ENCODE peak calls at places on chromosomes 4 and X, in six cellular contexts. One of them, this sample, is unnamed.

GRCh38 chrX:94961730-94962129 is 1287.7 kb downstream of the FAM133A start:
- DNase-seq in thoracic aorta: no peak
- DNase-seq in substantia nigra: no peak
- DNase-seq in MM.1S: peak; percentile 10
- DNase-seq in neuronal stem cell: no peak
- DNase-seq in OCI-LY7: no peak
- DNase-seq in this sample: peak; percentile 72

GRCh38 chr4:139767585-139767984 is 102.0 kb downstream of the MGST2 start:
- DNase-seq in MM.1S: no peak
- DNase-seq in OCI-LY7: no peak
- DNase-seq in neuronal stem cell: no peak
- DNase-seq in thoracic aorta: no peak
- DNase-seq in substantia nigra: no peak
- DNase-seq in this sample: no peak

GRCh38 chr4:8255698-8256441 is 13.7 kb upstream of the HTRA3 start:
- DNase-seq in thoracic aorta: no peak
- DNase-seq in OCI-LY7: no peak
- DNase-seq in substantia nigra: no peak
- DNase-seq in MM.1S: no peak
- DNase-seq in neuronal stem cell: no peak
- DNase-seq in this sample: no peak

GRCh38 chrX:139106111-139106510 is 394.6 kb upstream of the FGF13 start:
- DNase-seq in OCI-LY7: no peak
- DNase-seq in neuronal stem cell: no peak
- DNase-seq in thoracic aorta: no peak
- DNase-seq in substantia nigra: no peak
- DNase-seq in MM.1S: no peak
- DNase-seq in this sample: no peak

GRCh38 chrX:153725039-153725831 is 579 bp downstream of the ABCD1 start:
- DNase-seq in OCI-LY7: peak; percentile 36
- DNase-seq in substantia nigra: no peak
- DNase-seq in neuronal stem cell: no peak
- DNase-seq in thoracic aorta: no peak
- DNase-seq in MM.1S: no peak
- DNase-seq in this sample: no peak

GRCh38 chrX:28177202-28177601 is 196.0 kb upstream of the DCAF8L1 start:
- DNase-seq in MM.1S: no peak
- DNase-seq in thoracic aorta: no peak
- DNase-seq in neuronal stem cell: no peak
- DNase-seq in OCI-LY7: peak; percentile 0
- DNase-seq in substantia nigra: no peak
- DNase-seq in this sample: no peak

GRCh38 chr4:57094482-57095223 is 15.5 kb downstream of the IGFBP7 start:
- DNase-seq in thoracic aorta: no peak
- DNase-seq in substantia nigra: no peak
- DNase-seq in neuronal stem cell: no peak
- DNase-seq in MM.1S: no peak
- DNase-seq in OCI-LY7: no peak
- DNase-seq in this sample: no peak

GRCh38 chr4:140176735-140177134 is 22.8 kb upstream of the MAML3 start:
- DNase-seq in thoracic aorta: no peak
- DNase-seq in OCI-LY7: no peak
- DNase-seq in neuronal stem cell: no peak
- DNase-seq in MM.1S: no peak
- DNase-seq in substantia nigra: no peak
- DNase-seq in this sample: no peak

GRCh38 chrX:298993-299392 is 17.8 kb downstream of the PLCXD1 start:
- DNase-seq in neuronal stem cell: no peak
- DNase-seq in thoracic aorta: no peak
- DNase-seq in OCI-LY7: no peak
- DNase-seq in MM.1S: no peak
- DNase-seq in substantia nigra: no peak
- DNase-seq in this sample: no peak

GRCh38 chr4:123415977-123416376 is 19.4 kb downstream of the SPRY1 start:
- DNase-seq in thoracic aorta: no peak
- DNase-seq in substantia nigra: no peak
- DNase-seq in OCI-LY7: no peak
- DNase-seq in MM.1S: no peak
- DNase-seq in neuronal stem cell: no peak
- DNase-seq in this sample: no peak

GRCh38 chr4:117491531-117491930 is 406.2 kb upstream of the TRAM1L1 start:
- DNase-seq in OCI-LY7: no peak
- DNase-seq in thoracic aorta: no peak
- DNase-seq in neuronal stem cell: no peak
- DNase-seq in substantia nigra: no peak
- DNase-seq in MM.1S: no peak
- DNase-seq in this sample: no peak

GRCh38 chrX:1389993-1390285 is 2.0 kb downstream of the SLC25A6 start:
- DNase-seq in substantia nigra: no peak
- DNase-seq in thoracic aorta: no peak
- DNase-seq in OCI-LY7: no peak
- DNase-seq in neuronal stem cell: no peak
- DNase-seq in MM.1S: no peak
- DNase-seq in this sample: no peak

GRCh38 chr4:95059630-95060029 is 301.9 kb downstream of the BMPR1B start:
- DNase-seq in OCI-LY7: no peak
- DNase-seq in substantia nigra: no peak
- DNase-seq in thoracic aorta: no peak
- DNase-seq in MM.1S: no peak
- DNase-seq in neuronal stem cell: no peak
- DNase-seq in this sample: no peak

GRCh38 chr4:174873931-174874330 is 44.2 kb upstream of the ADAM29 start:
- DNase-seq in MM.1S: peak; percentile 31
- DNase-seq in OCI-LY7: peak; percentile 85
- DNase-seq in substantia nigra: no peak
- DNase-seq in neuronal stem cell: peak; percentile 3
- DNase-seq in thoracic aorta: no peak
- DNase-seq in this sample: no peak

GRCh38 chr4:168759959-168760527 is 250.0 kb downstream of the CBR4 start:
- DNase-seq in MM.1S: no peak
- DNase-seq in substantia nigra: no peak
- DNase-seq in OCI-LY7: no peak
- DNase-seq in neuronal stem cell: no peak
- DNase-seq in thoracic aorta: no peak
- DNase-seq in this sample: no peak

GRCh38 chr4:40350627-40351227 is 15.6 kb downstream of the CHRNA9 start:
- DNase-seq in neuronal stem cell: no peak
- DNase-seq in substantia nigra: no peak
- DNase-seq in MM.1S: no peak
- DNase-seq in thoracic aorta: no peak
- DNase-seq in OCI-LY7: peak; percentile 22
- DNase-seq in this sample: no peak

GRCh38 chr4:8697826-8698225 is 105.3 kb downstream of the CPZ start:
- DNase-seq in OCI-LY7: no peak
- DNase-seq in substantia nigra: no peak
- DNase-seq in neuronal stem cell: no peak
- DNase-seq in MM.1S: no peak
- DNase-seq in thoracic aorta: no peak
- DNase-seq in this sample: no peak

GRCh38 chr4:180828455-180829018 is 1414.7 kb upstream of the TENM3 start:
- DNase-seq in neuronal stem cell: peak; percentile 40
- DNase-seq in substantia nigra: peak; percentile 18
- DNase-seq in MM.1S: peak; percentile 44
- DNase-seq in OCI-LY7: peak; percentile 68
- DNase-seq in thoracic aorta: no peak
- DNase-seq in this sample: peak; percentile 63

GRCh38 chr4:183950536-183950935 is 45.4 kb downstream of the STOX2 start:
- DNase-seq in OCI-LY7: no peak
- DNase-seq in neuronal stem cell: no peak
- DNase-seq in substantia nigra: no peak
- DNase-seq in MM.1S: no peak
- DNase-seq in thoracic aorta: no peak
- DNase-seq in this sample: no peak

GRCh38 chr4:25223770-25224375 is 10.0 kb upstream of the PI4K2B start:
- DNase-seq in MM.1S: no peak
- DNase-seq in thoracic aorta: no peak
- DNase-seq in OCI-LY7: peak; percentile 57
- DNase-seq in neuronal stem cell: peak; percentile 47
- DNase-seq in substantia nigra: no peak
- DNase-seq in this sample: no peak

GRCh38 chr4:134043266-134043665 is 158.3 kb downstream of the PABPC4L start:
- DNase-seq in neuronal stem cell: no peak
- DNase-seq in thoracic aorta: no peak
- DNase-seq in substantia nigra: no peak
- DNase-seq in OCI-LY7: no peak
- DNase-seq in MM.1S: no peak
- DNase-seq in this sample: no peak

GRCh38 chr4:62204136-62204535 is 1004.0 kb downstream of the ADGRL3 start:
- DNase-seq in MM.1S: no peak
- DNase-seq in thoracic aorta: no peak
- DNase-seq in OCI-LY7: no peak
- DNase-seq in neuronal stem cell: no peak
- DNase-seq in substantia nigra: no peak
- DNase-seq in this sample: no peak

GRCh38 chrX:78199851-78200250 is 60.4 kb upstream of the TAF9B start:
- DNase-seq in thoracic aorta: no peak
- DNase-seq in OCI-LY7: peak; percentile 24
- DNase-seq in neuronal stem cell: no peak
- DNase-seq in substantia nigra: no peak
- DNase-seq in MM.1S: peak; percentile 36
- DNase-seq in this sample: no peak

GRCh38 chrX:72100824-72101351 is 30.8 kb downstream of the RTL5 start:
- DNase-seq in neuronal stem cell: no peak
- DNase-seq in thoracic aorta: no peak
- DNase-seq in OCI-LY7: no peak
- DNase-seq in substantia nigra: no peak
- DNase-seq in MM.1S: peak; percentile 58
- DNase-seq in this sample: no peak

GRCh38 chr4:5955201-5955821 is 62.4 kb upstream of the CRMP1 start:
- DNase-seq in substantia nigra: no peak
- DNase-seq in OCI-LY7: no peak
- DNase-seq in neuronal stem cell: no peak
- DNase-seq in MM.1S: no peak
- DNase-seq in thoracic aorta: no peak
- DNase-seq in this sample: no peak

GRCh38 chr4:138851626-138852443 is 163.7 kb upstream of the NOCT start:
- DNase-seq in neuronal stem cell: no peak
- DNase-seq in MM.1S: peak; percentile 17
- DNase-seq in OCI-LY7: no peak
- DNase-seq in substantia nigra: no peak
- DNase-seq in thoracic aorta: no peak
- DNase-seq in this sample: no peak

GRCh38 chr4:1402021-1402515 is 4.2 kb downstream of the NKX1-1 start:
- DNase-seq in OCI-LY7: no peak
- DNase-seq in MM.1S: no peak
- DNase-seq in neuronal stem cell: no peak
- DNase-seq in substantia nigra: no peak
- DNase-seq in thoracic aorta: no peak
- DNase-seq in this sample: no peak

GRCh38 chrX:31301203-31301602 is 229.4 kb upstream of the FTHL17 start:
- DNase-seq in substantia nigra: no peak
- DNase-seq in MM.1S: no peak
- DNase-seq in thoracic aorta: no peak
- DNase-seq in OCI-LY7: no peak
- DNase-seq in neuronal stem cell: no peak
- DNase-seq in this sample: no peak

GRCh38 chr4:180669637-180670036 is 1573.6 kb upstream of the TENM3 start:
- DNase-seq in MM.1S: no peak
- DNase-seq in OCI-LY7: no peak
- DNase-seq in neuronal stem cell: no peak
- DNase-seq in thoracic aorta: no peak
- DNase-seq in substantia nigra: no peak
- DNase-seq in this sample: no peak

GRCh38 chr4:5051692-5052423 is 578 bp downstream of the STK32B start:
- DNase-seq in OCI-LY7: no peak
- DNase-seq in substantia nigra: no peak
- DNase-seq in MM.1S: no peak
- DNase-seq in thoracic aorta: no peak
- DNase-seq in neuronal stem cell: peak; percentile 3
- DNase-seq in this sample: no peak

DNA sequence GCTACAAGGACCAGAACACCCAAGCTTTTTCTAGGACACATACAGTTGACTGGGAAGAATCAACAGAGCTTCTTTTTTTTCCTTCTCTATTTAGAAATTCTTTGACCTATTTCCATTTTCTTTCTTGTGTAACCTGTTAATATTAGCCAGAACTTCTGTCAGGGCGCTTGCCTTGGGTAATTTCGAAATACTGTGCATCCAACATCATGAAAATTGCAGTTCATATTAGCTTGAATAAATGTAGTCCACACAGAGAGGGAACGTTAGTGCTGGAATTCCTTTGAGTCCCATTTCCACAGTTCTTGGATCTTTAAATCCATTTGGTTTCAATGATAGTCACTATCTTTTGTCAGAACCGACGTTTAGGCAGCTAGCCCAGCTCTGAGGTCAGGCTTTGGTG is 141.8 kb downstream of the MXRA5 start:
- DNase-seq in thoracic aorta: no peak
- DNase-seq in neuronal stem cell: no peak
- DNase-seq in substantia nigra: no peak
- DNase-seq in OCI-LY7: no peak
- DNase-seq in MM.1S: no peak
- DNase-seq in this sample: no peak
- H3K27ac ChIP-seq in thoracic aorta: no peak overlapping the region
- H3K27ac ChIP-seq in neuronal stem cell: no peak overlapping the region
- H3K27ac ChIP-seq in substantia nigra: no peak overlapping the region
- H3K27ac ChIP-seq in OCI-LY7: no peak overlapping the region
- H3K27ac ChIP-seq in MM.1S: no peak overlapping the region
- H3K27ac ChIP-seq in this sample: no peak overlapping the region

GRCh38 chrX:22698151-22698550 is 301.6 kb upstream of the DDX53 start:
- DNase-seq in thoracic aorta: no peak
- DNase-seq in MM.1S: no peak
- DNase-seq in substantia nigra: no peak
- DNase-seq in neuronal stem cell: no peak
- DNase-seq in OCI-LY7: no peak
- DNase-seq in this sample: no peak

GRCh38 chrX:22699591-22700091 is 300.1 kb upstream of the DDX53 start:
- DNase-seq in substantia nigra: no peak
- DNase-seq in MM.1S: no peak
- DNase-seq in neuronal stem cell: no peak
- DNase-seq in OCI-LY7: no peak
- DNase-seq in thoracic aorta: no peak
- DNase-seq in this sample: peak; percentile 10
- H3K27ac ChIP-seq in substantia nigra: no peak overlapping the region
- H3K27ac ChIP-seq in MM.1S: no peak overlapping the region
- H3K27ac ChIP-seq in neuronal stem cell: no peak overlapping the region
- H3K27ac ChIP-seq in OCI-LY7: no peak overlapping the region
- H3K27ac ChIP-seq in thoracic aorta: peak overlapping the region; percentile 47
- H3K27ac ChIP-seq in this sample: no peak overlapping the region

GRCh38 chr4:55547918-55548317 is 1.2 kb upstream of the CLOCK start:
- DNase-seq in thoracic aorta: no peak
- DNase-seq in MM.1S: no peak
- DNase-seq in neuronal stem cell: no peak
- DNase-seq in OCI-LY7: no peak
- DNase-seq in substantia nigra: no peak
- DNase-seq in this sample: no peak
- H3K27ac ChIP-seq in thoracic aorta: peak overlapping the region; percentile 96
- H3K27ac ChIP-seq in MM.1S: no peak overlapping the region
- H3K27ac ChIP-seq in neuronal stem cell: no peak overlapping the region
- H3K27ac ChIP-seq in OCI-LY7: no peak overlapping the region
- H3K27ac ChIP-seq in substantia nigra: no peak overlapping the region
- H3K27ac ChIP-seq in this sample: no peak overlapping the region

DNA sequence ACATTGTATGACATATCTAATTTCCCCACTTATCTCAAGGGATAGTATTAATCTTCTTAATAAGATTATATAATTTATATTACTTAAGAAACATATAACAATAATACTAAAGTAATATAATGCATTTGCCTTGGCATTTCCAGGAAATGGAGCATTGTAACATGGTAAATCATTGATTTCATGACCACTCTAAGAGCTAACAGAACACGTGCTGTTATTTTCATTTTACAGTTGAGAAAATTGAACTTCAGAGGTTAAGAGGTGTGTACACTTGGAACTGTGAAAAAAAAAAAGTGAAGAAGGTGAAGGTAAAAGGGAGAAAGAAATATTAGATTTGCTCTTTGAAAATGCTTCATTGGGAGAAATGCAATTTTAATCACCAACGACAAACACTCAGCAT is 522.6 kb downstream of the IL15 start:
- DNase-seq in thoracic aorta: no peak
- DNase-seq in OCI-LY7: no peak
- DNase-seq in substantia nigra: no peak
- DNase-seq in neuronal stem cell: no peak
- DNase-seq in MM.1S: no peak
- DNase-seq in this sample: no peak
- H3K27ac ChIP-seq in thoracic aorta: no peak overlapping the region
- H3K27ac ChIP-seq in OCI-LY7: no peak overlapping the region
- H3K27ac ChIP-seq in substantia nigra: no peak overlapping the region
- H3K27ac ChIP-seq in neuronal stem cell: no peak overlapping the region
- H3K27ac ChIP-seq in MM.1S: no peak overlapping the region
- H3K27ac ChIP-seq in this sample: no peak overlapping the region

This sample was measured in SK-N-MC.